ENCODE peak calls at places on chromosomes 1 and 21, in six cellular contexts. T is cardiac muscle cell; U is CD8-positive, alpha-beta memory T cell; P is heart right ventricle; Z is stomach; X is mucosa of descending colon. F is an unnamed sample.

GRCh38 chr1:9181990-9182783 is 52.4 kb upstream of the H6PD start:
- DNase-seq in X (no peak), P (peak), Z (peak), T (no peak), U (no peak), F (peak)

GRCh38 chr1:22105611-22106207 is 37.2 kb downstream of the WNT4 start:
- DNase-seq in X (no peak), U (no peak), T (peak), Z (no peak), P (no peak), F (peak)

GRCh38 chr21:46037338-46038325 is 56.1 kb downstream of the COL6A1 start:
- DNase-seq in X (no peak), T (no peak), Z (no peak), U (no peak), P (peak), F (no peak)

GRCh38 chr1:55584521-55585401 is 369.6 kb upstream of the USP24 start:
- DNase-seq in Z (no peak), U (no peak), P (no peak), X (no peak), T (no peak), F (peak)

GRCh38 chr21:40335689-40336088 is 468.5 kb downstream of the PCP4 start:
- DNase-seq in X (no peak), P (no peak), Z (no peak), U (no peak), T (no peak), F (no peak)

GRCh38 chr21:34889537-34890257 is 159.4 kb downstream of the RUNX1 start:
- DNase-seq in T (peak), P (peak), Z (peak), X (peak), U (peak), F (peak)

GRCh38 chr1:21012937-21013336 is 163.8 kb downstream of the EIF4G3 start:
- DNase-seq in T (peak), X (no peak), U (no peak), P (no peak), Z (no peak), F (peak)

GRCh38 chr1:189803364-189803763 is 674.3 kb downstream of the BRINP3 start:
- DNase-seq in Z (no peak), P (no peak), X (no peak), T (no peak), U (no peak), F (no peak)

GRCh38 chr1:186605762-186606350 is 74.4 kb downstream of the PTGS2 start:
- DNase-seq in X (no peak), T (peak), Z (no peak), U (no peak), P (no peak), F (peak)

GRCh38 chr1:200525167-200526123 is 95.1 kb downstream of the KIF14 start:
- DNase-seq in U (no peak), T (no peak), P (no peak), Z (no peak), X (no peak), F (peak)

GRCh38 chr1:86197206-86197855 is 40.8 kb upstream of the COL24A1 start:
- DNase-seq in P (no peak), T (no peak), U (no peak), X (no peak), Z (no peak), F (peak)

GRCh38 chr1:213931804-213932203 is 56.0 kb upstream of the PROX1 start:
- DNase-seq in P (no peak), T (peak), X (no peak), Z (no peak), U (no peak), F (no peak)

GRCh38 chr1:40045766-40046165 is 5.2 kb downstream of the CAP1 start:
- DNase-seq in T (no peak), X (no peak), Z (no peak), U (no peak), P (no peak), F (no peak)
- H3K4me3 ChIP-seq in T (no peak), X (no peak), Z (no peak), U (no peak), P (no peak), F (no peak)

GRCh38 chr1:17932164-17932563 is 175.4 kb upstream of the IGSF21 start:
- DNase-seq in P (no peak), Z (no peak), U (no peak), X (no peak), T (no peak), F (no peak)

GRCh38 chr1:17930635-17931034 is 175.5 kb downstream of the ACTL8 start:
- DNase-seq in Z (no peak), T (peak), U (no peak), X (no peak), P (peak), F (no peak)

GRCh38 chr1:17933991-17934390 is 173.6 kb upstream of the IGSF21 start:
- DNase-seq in X (no peak), U (no peak), T (no peak), Z (no peak), P (no peak), F (no peak)

DNA sequence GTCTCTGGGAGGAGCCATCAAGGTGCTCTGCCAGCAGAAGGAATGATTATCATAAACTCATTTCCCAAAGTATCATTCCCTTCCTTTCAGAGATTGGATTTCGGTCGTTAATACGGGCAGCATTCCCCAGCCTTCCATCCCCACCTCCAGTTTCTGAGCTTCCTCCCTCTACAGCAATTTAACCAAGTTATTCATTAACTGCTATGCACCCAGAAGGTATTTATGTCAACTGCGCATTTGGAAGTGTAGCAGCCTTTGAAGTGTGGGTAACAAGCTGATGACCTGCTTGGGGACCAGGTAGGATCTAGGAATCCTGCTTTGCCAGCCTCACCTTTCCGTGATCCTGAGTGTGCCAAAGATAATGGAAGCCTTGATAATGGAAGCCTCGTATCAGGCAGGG is 172.4 kb upstream of the IGSF21 start:
- DNase-seq in Z (no peak), X (no peak), U (no peak), P (no peak), T (no peak), F (no peak)
- H3K4me3 ChIP-seq in Z (no peak), X (no peak), U (no peak), P (no peak), T (no peak), F (no peak)

DNA sequence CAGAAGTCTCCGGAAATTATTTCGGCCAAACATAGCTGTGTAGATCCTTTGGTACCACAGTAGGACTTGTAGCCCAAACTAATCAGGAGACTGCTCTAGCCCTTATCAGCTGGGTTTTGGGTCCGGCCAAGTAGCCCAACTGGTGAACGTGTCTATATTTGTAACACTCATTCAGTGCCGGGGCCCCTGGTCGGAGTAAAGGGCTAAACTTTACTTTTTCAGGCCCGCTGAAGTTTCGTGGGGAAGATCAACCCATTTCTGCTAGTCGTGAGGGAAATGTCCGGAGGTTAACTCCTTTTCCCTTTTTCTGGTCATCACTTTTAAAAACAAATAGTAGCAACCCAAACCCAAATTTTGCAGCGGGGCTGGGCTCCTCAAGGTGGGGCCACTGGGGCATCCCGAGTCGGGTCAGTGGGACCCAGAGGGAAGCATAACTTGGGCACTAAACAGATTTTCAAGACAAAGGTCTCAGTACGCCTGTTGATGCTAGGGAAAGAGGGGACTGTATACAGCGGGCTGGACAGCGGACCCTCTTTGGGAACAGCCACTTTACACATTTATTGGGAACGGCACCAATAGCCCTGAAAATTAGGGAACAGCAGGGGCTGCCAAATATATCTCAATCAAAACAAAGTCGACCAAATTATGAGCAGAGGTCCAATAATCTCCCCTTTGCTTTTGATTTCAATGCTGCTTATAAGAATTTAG is 1.8 kb downstream of the LHX9 start:
- DNase-seq in X (no peak), T (no peak), U (no peak), P (no peak), Z (no peak), F (no peak)
- H3K4me3 ChIP-seq in X (no peak), T (no peak), U (no peak), P (no peak), Z (peak), F (peak)

GRCh38 chr21:37593740-37594471 is 227.3 kb downstream of the DYRK1A start:
- DNase-seq in Z (no peak), T (peak), X (no peak), U (no peak), P (no peak), F (no peak)
- H3K4me3 ChIP-seq in Z (no peak), T (no peak), X (no peak), U (no peak), P (peak), F (no peak)

GRCh38 chr1:149883598-149884247 is 15.6 kb upstream of the BOLA1 start:
- DNase-seq in X (no peak), U (no peak), Z (no peak), P (no peak), T (no peak), F (no peak)
- H3K4me3 ChIP-seq in X (no peak), U (no peak), Z (no peak), P (peak), T (peak), F (no peak)

DNA sequence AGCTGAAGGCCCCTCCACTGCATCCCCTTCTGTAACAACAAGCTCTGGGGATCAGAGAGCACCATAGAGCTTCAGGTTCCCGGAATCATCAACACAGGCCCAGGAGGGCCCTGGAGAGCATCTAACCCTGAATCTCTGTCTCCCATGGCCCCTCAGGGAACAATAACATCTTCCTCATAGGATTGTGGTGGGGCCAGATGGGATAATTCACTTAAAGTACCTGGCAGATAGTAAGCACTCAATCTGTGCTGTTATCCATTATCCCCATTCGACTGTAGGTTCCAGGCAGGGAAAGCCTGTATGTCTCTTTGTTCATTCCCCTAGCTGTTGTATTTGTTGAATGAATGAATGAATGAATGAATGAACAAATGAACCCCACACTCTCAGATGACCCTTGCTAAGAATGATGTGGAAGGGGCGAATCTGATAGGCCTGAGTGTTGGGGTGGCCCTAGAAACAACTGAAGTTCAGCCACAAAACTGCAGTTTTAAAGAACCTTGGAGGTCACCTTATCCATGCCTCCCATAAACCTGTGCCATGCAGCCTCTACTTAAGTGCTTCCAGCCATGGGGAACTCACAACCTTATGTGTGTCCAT is 14.5 kb downstream of the LAPTM5 start:
- DNase-seq in X (no peak), P (no peak), U (no peak), Z (no peak), T (no peak), F (no peak)
- H3K4me3 ChIP-seq in X (no peak), P (no peak), U (peak), Z (no peak), T (no peak), F (no peak)

GRCh38 chr1:27633298-27633610 is 1.7 kb downstream of the FGR start:
- DNase-seq in T (no peak), U (no peak), P (no peak), X (no peak), Z (no peak), F (no peak)

GRCh38 chr1:27633640-27634165 is 1.3 kb downstream of the FGR start:
- DNase-seq in P (no peak), U (no peak), X (no peak), Z (no peak), T (no peak), F (no peak)

GRCh38 chr1:27632387-27633297 is 2.3 kb downstream of the FGR start:
- DNase-seq in X (no peak), Z (no peak), U (no peak), P (no peak), T (no peak), F (no peak)

GRCh38 chr1:27628712-27629111 is 6.3 kb downstream of the FGR start:
- DNase-seq in X (no peak), P (no peak), U (no peak), Z (no peak), T (no peak), F (no peak)

GRCh38 chr1:27630859-27631491 is 4.0 kb downstream of the FGR start:
- DNase-seq in Z (no peak), T (no peak), X (no peak), U (no peak), P (no peak), F (no peak)
- H3K4me3 ChIP-seq in Z (no peak), T (no peak), X (no peak), U (no peak), P (no peak), F (no peak)

GRCh38 chr1:152394151-152394550 is 19.9 kb downstream of the CRNN start:
- DNase-seq in X (no peak), U (no peak), P (no peak), T (no peak), Z (no peak), F (no peak)
- H3K4me3 ChIP-seq in X (no peak), U (no peak), P (no peak), T (no peak), Z (no peak), F (no peak)

GRCh38 chr1:247112479-247112781 is 8.3 kb upstream of the ZNF669 start:
- DNase-seq in U (no peak), T (no peak), P (no peak), X (no peak), Z (no peak), F (no peak)
- H3K4me3 ChIP-seq in U (no peak), T (peak), P (peak), X (no peak), Z (peak), F (peak)